ENCODE peak calls at places on chromosomes 12 and 14, in five cellular contexts. One of them, this sample, is unnamed.
A peak's percentile ranks its signal among the peaks of the same experiment; 100 is the strongest.

GRCh38 chr14:104680056-104680805 is 9.2 kb upstream of the INF2 start:
- DNase-seq in transverse colon: peak; percentile 54
- DNase-seq in suprapubic skin: peak; percentile 70
- DNase-seq in IMR-90: peak; percentile 85
- DNase-seq in uterus: peak; percentile 55
- DNase-seq in this sample: no peak

GRCh38 chr14:24084439-24084838 is 9.7 kb upstream of the PCK2 start:
- DNase-seq in transverse colon: no peak
- DNase-seq in suprapubic skin: no peak
- DNase-seq in IMR-90: no peak
- DNase-seq in uterus: no peak
- DNase-seq in this sample: no peak

GRCh38 chr14:77638738-77639137 is 22.3 kb upstream of the SPTLC2 start:
- DNase-seq in transverse colon: no peak
- DNase-seq in suprapubic skin: no peak
- DNase-seq in IMR-90: peak; percentile 97
- DNase-seq in uterus: no peak
- DNase-seq in this sample: no peak

GRCh38 chr14:100824946-100825690 is 800 bp upstream of the MEG3 start:
- DNase-seq in transverse colon: no peak
- DNase-seq in suprapubic skin: no peak
- DNase-seq in IMR-90: no peak
- DNase-seq in uterus: no peak
- DNase-seq in this sample: no peak

GRCh38 chr12:40655451-40655850 is 36.8 kb upstream of the CNTN1 start:
- DNase-seq in transverse colon: no peak
- DNase-seq in suprapubic skin: no peak
- DNase-seq in IMR-90: no peak
- DNase-seq in uterus: no peak
- DNase-seq in this sample: no peak

GRCh38 chr14:51202914-51203665 is 37.0 kb upstream of the TMX1 start:
- DNase-seq in transverse colon: no peak
- DNase-seq in suprapubic skin: no peak
- DNase-seq in IMR-90: no peak
- DNase-seq in uterus: no peak
- DNase-seq in this sample: no peak

GRCh38 chr12:30796508-30796780 is 41.7 kb upstream of the CAPRIN2 start:
- DNase-seq in transverse colon: peak; percentile 13
- DNase-seq in suprapubic skin: no peak
- DNase-seq in IMR-90: peak; percentile 67
- DNase-seq in uterus: no peak
- DNase-seq in this sample: no peak

GRCh38 chr12:122845041-122845864 is 10.0 kb downstream of the HIP1R start:
- DNase-seq in transverse colon: no peak
- DNase-seq in suprapubic skin: peak; percentile 59
- DNase-seq in IMR-90: no peak
- DNase-seq in uterus: no peak
- DNase-seq in this sample: no peak

GRCh38 chr14:71686677-71687076 is 245.6 kb upstream of the RGS6 start:
- DNase-seq in transverse colon: no peak
- DNase-seq in suprapubic skin: no peak
- DNase-seq in IMR-90: peak; percentile 36
- DNase-seq in uterus: peak; percentile 80
- DNase-seq in this sample: peak; percentile 32

GRCh38 chr14:75258803-75259509 is 19.7 kb upstream of the FOS start:
- DNase-seq in transverse colon: peak; percentile 100
- DNase-seq in suprapubic skin: peak; percentile 100
- DNase-seq in IMR-90: peak; percentile 100
- DNase-seq in uterus: peak; percentile 99
- DNase-seq in this sample: peak; percentile 96

GRCh38 chr12:52175411-52176350 is 16.1 kb downstream of the KRT80 start:
- DNase-seq in transverse colon: no peak
- DNase-seq in suprapubic skin: no peak
- DNase-seq in IMR-90: no peak
- DNase-seq in uterus: no peak
- DNase-seq in this sample: no peak

GRCh38 chr14:24665440-24665991 is 31.5 kb upstream of the GZMB start:
- DNase-seq in transverse colon: no peak
- DNase-seq in suprapubic skin: no peak
- DNase-seq in IMR-90: no peak
- DNase-seq in uterus: no peak
- DNase-seq in this sample: no peak

GRCh38 chr14:71776463-71777359 is 155.5 kb upstream of the RGS6 start:
- DNase-seq in transverse colon: no peak
- DNase-seq in suprapubic skin: no peak
- DNase-seq in IMR-90: peak; percentile 13
- DNase-seq in uterus: no peak
- DNase-seq in this sample: no peak

GRCh38 chr12:49984476-49984890 is 11.7 kb downstream of the AQP6 start:
- DNase-seq in transverse colon: no peak
- DNase-seq in suprapubic skin: no peak
- DNase-seq in IMR-90: no peak
- DNase-seq in uterus: no peak
- DNase-seq in this sample: no peak

GRCh38 chr12:107106241-107107025 is 13.1 kb upstream of the CRY1 start:
- DNase-seq in transverse colon: no peak
- DNase-seq in suprapubic skin: no peak
- DNase-seq in IMR-90: no peak
- DNase-seq in uterus: no peak
- DNase-seq in this sample: no peak

GRCh38 chr14:29773990-29774389 is 153.7 kb downstream of the PRKD1 start:
- DNase-seq in transverse colon: no peak
- DNase-seq in suprapubic skin: no peak
- DNase-seq in IMR-90: no peak
- DNase-seq in uterus: no peak
- DNase-seq in this sample: no peak

GRCh38 chr12:89453579-89453978 is 71.0 kb downstream of the GALNT4 start:
- DNase-seq in transverse colon: no peak
- DNase-seq in suprapubic skin: no peak
- DNase-seq in IMR-90: peak; percentile 85
- DNase-seq in uterus: no peak
- DNase-seq in this sample: no peak

GRCh38 chr12:85693093-85693665 is 143.0 kb downstream of the RASSF9 start:
- DNase-seq in transverse colon: no peak
- DNase-seq in suprapubic skin: no peak
- DNase-seq in IMR-90: no peak
- DNase-seq in uterus: no peak
- DNase-seq in this sample: no peak

GRCh38 chr12:57521475-57522018 is 1.1 kb upstream of the MBD6 start:
- DNase-seq in transverse colon: peak; percentile 58
- DNase-seq in suprapubic skin: peak; percentile 80
- DNase-seq in IMR-90: peak; percentile 61
- DNase-seq in uterus: peak; percentile 53
- DNase-seq in this sample: peak; percentile 47

GRCh38 chr12:19799216-19799615 is 359.9 kb downstream of the AEBP2 start:
- DNase-seq in transverse colon: no peak
- DNase-seq in suprapubic skin: no peak
- DNase-seq in IMR-90: peak; percentile 51
- DNase-seq in uterus: no peak
- DNase-seq in this sample: no peak

GRCh38 chr14:89445252-89445973 is 28.4 kb upstream of the FOXN3 start:
- DNase-seq in transverse colon: no peak
- DNase-seq in suprapubic skin: no peak
- DNase-seq in IMR-90: peak; percentile 33
- DNase-seq in uterus: no peak
- DNase-seq in this sample: no peak

GRCh38 chr12:11164384-11164783 is 6.6 kb upstream of the SMIM10L1 start:
- DNase-seq in transverse colon: no peak
- DNase-seq in suprapubic skin: no peak
- DNase-seq in IMR-90: peak; percentile 28
- DNase-seq in uterus: no peak
- DNase-seq in this sample: no peak

GRCh38 chr14:64940336-64940910 is 2.1 kb downstream of the GPX2 start:
- DNase-seq in transverse colon: no peak
- DNase-seq in suprapubic skin: no peak
- DNase-seq in IMR-90: no peak
- DNase-seq in uterus: no peak
- DNase-seq in this sample: no peak

GRCh38 chr14:94936901-94937321 is 167.0 kb upstream of the GSC start:
- DNase-seq in transverse colon: peak; percentile 11
- DNase-seq in suprapubic skin: peak; percentile 70
- DNase-seq in IMR-90: no peak
- DNase-seq in uterus: peak; percentile 64
- DNase-seq in this sample: peak; percentile 10

GRCh38 chr12:66288121-66288520 is 14.2 kb upstream of the HELB start:
- DNase-seq in transverse colon: no peak
- DNase-seq in suprapubic skin: no peak
- DNase-seq in IMR-90: no peak
- DNase-seq in uterus: no peak
- DNase-seq in this sample: no peak

GRCh38 chr12:26126340-26127284 is 1.8 kb upstream of the BHLHE41 start:
- DNase-seq in transverse colon: peak; percentile 87
- DNase-seq in suprapubic skin: peak; percentile 89
- DNase-seq in IMR-90: peak; percentile 80
- DNase-seq in uterus: peak; percentile 87
- DNase-seq in this sample: peak; percentile 71
- TF ChIP-seq POLR2A in transverse colon: peak; percentile 29
- TF ChIP-seq POLR2A in suprapubic skin: no peak
- TF ChIP-seq POLR2A in IMR-90: no peak
- TF ChIP-seq POLR2A in uterus: peak; percentile 4
- TF ChIP-seq POLR2A in this sample: peak; percentile 46

GRCh38 chr12:109873653-109874052 is 6.7 kb downstream of the GLTP start:
- DNase-seq in transverse colon: peak; percentile 33
- DNase-seq in suprapubic skin: no peak
- DNase-seq in IMR-90: peak; percentile 42
- DNase-seq in uterus: no peak
- DNase-seq in this sample: no peak
- H3K27ac ChIP-seq in transverse colon: peak overlapping the region; percentile 74
- H3K27ac ChIP-seq in suprapubic skin: peak overlapping the region; percentile 90
- H3K27ac ChIP-seq in IMR-90: no peak overlapping the region
- H3K27ac ChIP-seq in uterus: no peak overlapping the region
- H3K27ac ChIP-seq in this sample: no peak overlapping the region

GRCh38 chr14:31229638-31230229 is 22.1 kb upstream of the HECTD1 start:
- DNase-seq in transverse colon: peak; percentile 79
- DNase-seq in suprapubic skin: peak; percentile 86
- DNase-seq in IMR-90: peak; percentile 98
- DNase-seq in uterus: no peak
- DNase-seq in this sample: peak; percentile 88
- TF ChIP-seq POLR2A in transverse colon: peak; percentile 55
- TF ChIP-seq POLR2A in suprapubic skin: no peak
- TF ChIP-seq POLR2A in IMR-90: no peak
- TF ChIP-seq POLR2A in uterus: no peak
- TF ChIP-seq POLR2A in this sample: no peak

GRCh38 chr12:121514184-121514742 is 66.6 kb downstream of the KDM2B start:
- DNase-seq in transverse colon: no peak
- DNase-seq in suprapubic skin: no peak
- DNase-seq in IMR-90: no peak
- DNase-seq in uterus: no peak
- DNase-seq in this sample: no peak
- H3K27ac ChIP-seq in transverse colon: no peak overlapping the region
- H3K27ac ChIP-seq in suprapubic skin: no peak overlapping the region
- H3K27ac ChIP-seq in IMR-90: no peak overlapping the region
- H3K27ac ChIP-seq in uterus: no peak overlapping the region
- H3K27ac ChIP-seq in this sample: no peak overlapping the region

GRCh38 chr12:6535697-6535946 is 1.3 kb downstream of the GAPDH start:
- DNase-seq in transverse colon: no peak
- DNase-seq in suprapubic skin: no peak
- DNase-seq in IMR-90: no peak
- DNase-seq in uterus: no peak
- DNase-seq in this sample: no peak

GRCh38 chr12:6533653-6534157 is 612 bp upstream of the GAPDH start:
- DNase-seq in transverse colon: peak; percentile 68
- DNase-seq in suprapubic skin: no peak
- DNase-seq in IMR-90: peak; percentile 84
- DNase-seq in uterus: peak; percentile 73
- DNase-seq in this sample: no peak

GRCh38 chr12:6535960-6536847 is 1.9 kb downstream of the GAPDH start:
- DNase-seq in transverse colon: no peak
- DNase-seq in suprapubic skin: no peak
- DNase-seq in IMR-90: no peak
- DNase-seq in uterus: no peak
- DNase-seq in this sample: no peak

GRCh38 chr12:6534158-6534913 is at the start of gene GAPDH:
- DNase-seq in transverse colon: peak; percentile 94
- DNase-seq in suprapubic skin: peak; percentile 92
- DNase-seq in IMR-90: peak; percentile 97
- DNase-seq in uterus: peak; percentile 91
- DNase-seq in this sample: peak; percentile 82

GRCh38 chr12:6534914-6535696 is 788 bp downstream of the GAPDH start:
- DNase-seq in transverse colon: peak; percentile 82
- DNase-seq in suprapubic skin: peak; percentile 93
- DNase-seq in IMR-90: peak; percentile 69
- DNase-seq in uterus: peak; percentile 74
- DNase-seq in this sample: peak; percentile 51
- TF ChIP-seq POLR2A in transverse colon: no peak
- TF ChIP-seq POLR2A in suprapubic skin: no peak
- TF ChIP-seq POLR2A in IMR-90: no peak
- TF ChIP-seq POLR2A in uterus: peak; percentile 19
- TF ChIP-seq POLR2A in this sample: no peak

GRCh38 chr12:98238513-98238912 is 276.9 kb upstream of the TMPO start:
- DNase-seq in transverse colon: no peak
- DNase-seq in suprapubic skin: no peak
- DNase-seq in IMR-90: peak; percentile 29
- DNase-seq in uterus: peak; percentile 29
- DNase-seq in this sample: no peak

GRCh38 chr12:98243190-98243589 is 272.2 kb upstream of the TMPO start:
- DNase-seq in transverse colon: no peak
- DNase-seq in suprapubic skin: no peak
- DNase-seq in IMR-90: no peak
- DNase-seq in uterus: no peak
- DNase-seq in this sample: no peak
- H3K27ac ChIP-seq in transverse colon: no peak overlapping the region
- H3K27ac ChIP-seq in suprapubic skin: no peak overlapping the region
- H3K27ac ChIP-seq in IMR-90: no peak overlapping the region
- H3K27ac ChIP-seq in uterus: no peak overlapping the region
- H3K27ac ChIP-seq in this sample: no peak overlapping the region

This sample was measured in tibial nerve.